ENCODE peak calls at places on chromosomes 7 and 10, in ten cellular contexts. O is activated naive CD8-positive, alpha-beta T cell treated with anti-CD3 and anti-CD28 coated beads, Interleukin-2, amount 50 U/mL, for 16 hours; R is suprapubic skin; M is cardiac muscle cell; L is iris pigment epithelial cell; I is SW 1271; T is SK-N-SH; Z is activated naive CD4-positive, alpha-beta T cell; X is LoVo; K is HEK293T. A is an unnamed sample.

GRCh38 chr7:133434246-133434865 is 181.5 kb downstream of the EXOC4 start:
- DNase-seq in O (no peak), R (no peak), M (no peak), L (peak), I (peak), T (peak), Z (no peak), X (peak), K (peak), A (peak)

GRCh38 chr7:108630002-108630401 is 60.3 kb downstream of the DNAJB9 start:
- DNase-seq in O (no peak), R (no peak), M (no peak), L (peak), I (no peak), T (peak), Z (no peak), X (no peak), K (no peak), A (no peak)

GRCh38 chr10:117216611-117217195 is 19.4 kb downstream of the KCNK18 start:
- DNase-seq in O (peak), R (no peak), M (peak), L (peak), I (peak), T (peak), Z (peak), X (peak), K (peak), A (peak)

GRCh38 chr10:113320980-113321379 is 231.9 kb upstream of the HABP2 start:
- DNase-seq in O (no peak), R (no peak), M (no peak), L (no peak), I (no peak), T (no peak), Z (no peak), X (no peak), K (no peak), A (no peak)

GRCh38 chr7:38374507-38374906 is 101.1 kb upstream of the TARP start:
- DNase-seq in O (peak), R (no peak), M (peak), L (peak), I (peak), T (peak), Z (peak), X (peak), K (peak), A (peak)

GRCh38 chr10:84743483-84743882 is 415.1 kb downstream of the CCSER2 start:
- DNase-seq in O (no peak), R (no peak), M (peak), L (peak), I (no peak), T (no peak), Z (no peak), X (no peak), K (no peak), A (no peak)

GRCh38 chr7:22647451-22648257 is 79.3 kb upstream of the IL6 start:
- DNase-seq in O (no peak), R (no peak), M (no peak), L (peak), I (peak), T (no peak), Z (no peak), X (no peak), K (no peak), A (no peak)

GRCh38 chr10:16787361-16787791 is 29.8 kb downstream of the RSU1 start:
- DNase-seq in O (peak), R (no peak), M (no peak), L (no peak), I (no peak), T (no peak), Z (peak), X (no peak), K (no peak), A (no peak)

GRCh38 chr10:116779076-116779687 is 36.8 kb upstream of the HSPA12A start:
- DNase-seq in O (no peak), R (no peak), M (no peak), L (no peak), I (no peak), T (no peak), Z (no peak), X (no peak), K (no peak), A (no peak)

GRCh38 chr10:22369433-22370072 is 24.3 kb downstream of the SPAG6 start:
- DNase-seq in O (no peak), R (no peak), M (no peak), L (peak), I (no peak), T (no peak), Z (no peak), X (peak), K (no peak), A (no peak)

GRCh38 chr10:77247076-77247561 is 390.5 kb downstream of the KCNMA1 start:
- DNase-seq in O (no peak), R (no peak), M (no peak), L (peak), I (no peak), T (no peak), Z (no peak), X (no peak), K (peak), A (no peak)

GRCh38 chr7:121480058-121480457 is 84.0 kb upstream of the FAM3C start:
- DNase-seq in O (no peak), R (no peak), M (no peak), L (no peak), I (no peak), T (no peak), Z (no peak), X (no peak), K (no peak), A (no peak)

GRCh38 chr7:128215281-128215680 is 25.8 kb upstream of the LEP start:
- DNase-seq in O (no peak), R (no peak), M (no peak), L (peak), I (no peak), T (no peak), Z (no peak), X (no peak), K (no peak), A (no peak)

A was measured in GM13977.